ENCODE peak calls at places on chromosomes 6 and 20, in four cellular contexts. I is AG04450; X is CD4-positive, alpha-beta memory T cell; F is OCI-LY7. K is an unnamed sample.

GRCh38 chr6:141326426-141326825 is 806.3 kb upstream of the GJE1 start:
- DNase-seq in I (peak; percentile 94), X (peak; percentile 23), F (no peak), K (no peak)

GRCh38 chr20:63230800-63231268 is 4.9 kb upstream of the BIRC7 start:
- DNase-seq in I (no peak), X (no peak), F (no peak), K (no peak)

GRCh38 chr6:138307352-138307751 is 70.4 kb upstream of the SMIM28 start:
- DNase-seq in I (no peak), X (no peak), F (no peak), K (no peak)

GRCh38 chr6:23349521-23350147 is 776.4 kb upstream of the NRSN1 start:
- DNase-seq in I (peak; percentile 68), X (no peak), F (no peak), K (no peak)

GRCh38 chr6:53203483-53203882 is 54.8 kb upstream of the GCM1 start:
- DNase-seq in I (no peak), X (no peak), F (peak; percentile 37), K (no peak)

GRCh38 chr20:2276015-2276414 is 19.8 kb upstream of the TGM3 start:
- DNase-seq in I (no peak), X (no peak), F (no peak), K (no peak)

GRCh38 chr20:62150236-62150575 is 6.6 kb downstream of the SS18L1 start:
- DNase-seq in I (no peak), X (no peak), F (no peak), K (no peak)

GRCh38 chr6:21946298-21946783 is 350.5 kb downstream of the PRL start:
- DNase-seq in I (peak; percentile 93), X (no peak), F (no peak), K (no peak)

GRCh38 chr6:90216081-90216977 is 80.3 kb downstream of the BACH2 start:
- DNase-seq in I (no peak), X (no peak), F (peak; percentile 70), K (no peak)

GRCh38 chr6:36914227-36914794 is 28.6 kb downstream of the C6orf89 start:
- DNase-seq in I (no peak), X (peak; percentile 29), F (no peak), K (peak; percentile 48)

GRCh38 chr20:35791823-35792222 is 20.0 kb downstream of the PHF20 start:
- DNase-seq in I (peak; percentile 65), X (no peak), F (no peak), K (no peak)

GRCh38 chr20:48066256-48066655 is 281.0 kb upstream of the SULF2 start:
- DNase-seq in I (no peak), X (no peak), F (no peak), K (no peak)

GRCh38 chr6:133919362-133919761 is 30.4 kb downstream of the TCF21 start:
- DNase-seq in I (no peak), X (no peak), F (no peak), K (no peak)
- H3K9me3 ChIP-seq in I (no peaks in the 10 kb centered on the region), X (no peaks in the 10 kb centered on the region), F (no peaks in the 10 kb centered on the region), K (no peaks in the 10 kb centered on the region)

DNA sequence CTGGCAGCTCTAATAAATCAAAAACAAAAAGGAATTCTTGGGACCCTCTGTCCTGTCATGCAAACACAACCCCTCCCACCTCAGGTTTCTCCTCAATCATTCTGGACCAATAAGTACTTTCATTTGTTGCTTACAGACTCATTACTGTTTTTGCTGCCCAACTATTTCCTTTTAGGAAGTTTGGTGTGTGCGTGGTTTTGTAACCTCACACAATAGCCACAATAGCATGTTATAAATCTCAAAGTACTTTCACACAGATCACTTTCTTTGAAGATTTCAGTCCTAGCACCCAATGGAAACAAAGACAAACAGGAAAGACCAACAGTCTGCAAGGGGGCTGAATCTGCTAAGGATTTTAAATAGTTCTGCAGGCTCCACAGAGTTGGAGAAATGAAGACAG is 4.4 kb downstream of the MRPL14 start:
- DNase-seq in I (no peak), X (peak; percentile 29), F (peak; percentile 12), K (no peak)
- H3K9me3 ChIP-seq in I (no peaks in the 10 kb centered on the region), X (no peaks in the 10 kb centered on the region), F (no peaks in the 10 kb centered on the region), K (no peaks in the 10 kb centered on the region)

GRCh38 chr6:107928984-107929383 is 29.0 kb downstream of the SEC63 start:
- DNase-seq in I (no peak), X (no peak), F (no peak), K (no peak)
- H3K9me3 ChIP-seq in I (no peaks in the 10 kb centered on the region), X (no peaks in the 10 kb centered on the region), F (peaks cover 11% of the 10 kb centered on the region), K (no peaks in the 10 kb centered on the region)

GRCh38 chr6:73614802-73615201 is 39.0 kb downstream of the SLC17A5 start:
- DNase-seq in I (no peak), X (no peak), F (no peak), K (no peak)

GRCh38 chr6:73612611-73613010 is 41.2 kb downstream of the SLC17A5 start:
- DNase-seq in I (no peak), X (no peak), F (no peak), K (no peak)

GRCh38 chr6:73608761-73609160 is 45.0 kb downstream of the SLC17A5 start:
- DNase-seq in I (no peak), X (no peak), F (no peak), K (no peak)

GRCh38 chr6:73610444-73611275 is 43.1 kb downstream of the SLC17A5 start:
- DNase-seq in I (no peak), X (peak; percentile 57), F (peak; percentile 51), K (no peak)

DNA sequence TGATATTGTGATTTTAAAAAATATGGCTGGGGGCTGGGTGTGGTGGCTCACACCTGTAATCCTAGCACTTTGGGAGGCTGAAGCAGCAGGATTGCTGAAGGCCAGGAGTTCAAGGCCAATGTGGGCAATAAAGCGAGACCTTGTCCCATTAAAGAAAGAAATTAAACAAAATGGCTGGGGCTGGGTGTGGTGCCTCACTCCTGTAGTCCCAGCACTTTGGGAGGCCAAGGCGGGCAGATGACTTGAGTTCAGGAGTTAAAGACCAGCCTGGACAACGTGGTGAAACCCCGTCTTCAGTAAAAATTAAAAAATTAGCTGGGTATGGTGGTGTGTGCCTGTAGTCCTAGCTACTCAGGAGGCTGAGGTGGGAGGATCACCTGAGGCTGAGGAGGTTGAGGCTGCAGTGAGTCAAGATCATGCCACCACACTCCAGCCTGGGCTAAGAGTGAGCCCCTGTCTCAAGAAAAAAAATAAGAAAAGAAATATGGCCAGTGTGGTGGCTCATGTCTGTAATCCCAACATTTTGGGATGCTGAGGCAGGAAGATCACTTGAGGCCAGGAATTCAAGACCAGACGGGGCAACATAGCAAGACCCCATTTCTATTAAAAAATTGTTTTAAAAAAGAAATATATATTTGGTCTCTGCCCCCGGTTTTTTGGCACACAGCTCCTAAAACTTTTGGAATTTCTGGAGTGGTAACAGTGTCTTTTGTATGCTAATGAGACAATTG is 39.8 kb downstream of the SLC17A5 start:
- DNase-seq in I (no peak), X (no peak), F (no peak), K (no peak)
- H3K9me3 ChIP-seq in I (no peaks in the 10 kb centered on the region), X (no peaks in the 10 kb centered on the region), F (no peaks in the 10 kb centered on the region), K (no peaks in the 10 kb centered on the region)

GRCh38 chr6:164291224-164291623 is 876.7 kb downstream of the QKI start:
- DNase-seq in I (no peak), X (no peak), F (no peak), K (no peak)

DNA sequence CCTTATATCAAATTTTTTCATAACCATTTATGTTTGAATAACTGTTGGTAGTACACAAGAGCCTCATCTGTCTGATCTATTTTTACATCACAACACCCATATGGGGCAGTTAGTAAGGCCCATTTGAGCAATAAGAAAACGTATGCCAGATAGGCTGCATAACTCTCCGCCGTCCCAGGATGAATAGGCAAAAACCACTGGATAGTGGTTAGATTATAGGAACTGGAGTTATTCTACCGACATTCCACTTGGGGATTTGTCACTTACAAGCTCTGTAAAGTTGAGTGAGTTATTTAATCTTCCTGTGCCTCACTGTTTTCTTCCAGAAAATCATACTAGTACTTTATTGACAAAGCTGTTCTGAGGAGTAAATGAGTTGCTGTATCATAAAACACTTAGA is 881.9 kb downstream of the QKI start:
- DNase-seq in I (no peak), X (no peak), F (no peak), K (no peak)
- H3K9me3 ChIP-seq in I (peaks cover 27% of the 10 kb centered on the region), X (no peaks in the 10 kb centered on the region), F (no peaks in the 10 kb centered on the region), K (no peaks in the 10 kb centered on the region)

GRCh38 chr6:27451660-27452390 is 21.1 kb downstream of the ZNF184 start:
- DNase-seq in I (no peak), X (no peak), F (no peak), K (no peak)
- H3K9me3 ChIP-seq in I (peaks cover 30% of the 10 kb centered on the region), X (peaks cover 11% of the 10 kb centered on the region), F (peaks cover 86% of the 10 kb centered on the region), K (peaks cover 76% of the 10 kb centered on the region)

GRCh38 chr6:145442110-145442509 is 293.2 kb downstream of the EPM2A start:
- DNase-seq in I (no peak), X (no peak), F (no peak), K (no peak)
- H3K9me3 ChIP-seq in I (no peaks in the 10 kb centered on the region), X (no peaks in the 10 kb centered on the region), F (no peaks in the 10 kb centered on the region), K (no peaks in the 10 kb centered on the region)

GRCh38 chr6:125986956-125987617 is 747 bp downstream of the TRMT11 start:
- DNase-seq in I (no peak), X (no peak), F (peak; percentile 28), K (no peak)
- H3K9me3 ChIP-seq in I (no peaks in the 10 kb centered on the region), X (no peaks in the 10 kb centered on the region), F (no peaks in the 10 kb centered on the region), K (no peaks in the 10 kb centered on the region)

DNA sequence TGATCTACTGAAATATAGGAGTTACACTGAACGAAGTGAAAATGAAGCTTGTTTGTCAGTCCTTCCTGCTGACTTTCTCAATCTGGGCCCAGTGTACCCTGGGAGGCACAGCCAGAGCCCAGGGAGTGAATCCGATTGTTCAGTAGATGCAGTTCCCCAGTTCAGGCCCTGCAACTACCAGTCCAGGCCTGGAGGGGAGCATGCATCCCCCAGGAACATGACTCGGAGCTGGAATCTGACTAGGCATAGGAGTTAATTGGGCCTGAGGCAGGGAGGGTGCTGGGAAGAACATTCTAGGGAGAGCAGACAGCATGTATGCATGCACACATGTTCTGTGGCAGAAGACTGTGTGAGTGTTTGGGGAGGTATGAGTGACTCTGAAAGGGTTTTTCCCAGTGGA is 42.1 kb downstream of the PHACTR3 start:
- DNase-seq in I (no peak), X (no peak), F (no peak), K (no peak)
- H3K9me3 ChIP-seq in I (peaks cover 13% of the 10 kb centered on the region), X (no peaks in the 10 kb centered on the region), F (no peaks in the 10 kb centered on the region), K (no peaks in the 10 kb centered on the region)

K was measured in T-helper 17 cell.